ENCODE peak calls at places on chromosomes 11 and 22, in six cellular contexts. O, M, N, A, V and R are unnamed samples.

GRCh38 chr11:113884361-113884836 is 9.0 kb upstream of the USP28 start:
- DNase-seq in O (peak; percentile 69), A (no peak), N (no peak), V (no peak), M (no peak), R (no peak)

GRCh38 chr11:104668797-104669463 is 229.3 kb downstream of the CASP12 start:
- DNase-seq in N (no peak), M (no peak), A (no peak), V (no peak), O (no peak), R (no peak)

GRCh38 chr11:73939096-73939495 is 11.7 kb upstream of the DNAJB13 start:
- DNase-seq in N (no peak), V (no peak), O (no peak), A (no peak), M (no peak), R (no peak)

GRCh38 chr11:4186464-4187054 is 92.0 kb downstream of the RRM1 start:
- DNase-seq in N (no peak), A (no peak), V (no peak), O (no peak), M (no peak), R (no peak)

GRCh38 chr22:44172370-44173108 is 8.2 kb upstream of the PARVG start:
- DNase-seq in O (peak; percentile 42), N (no peak), M (peak; percentile 82), A (peak; percentile 87), V (peak; percentile 52), R (no peak)

GRCh38 chr11:9003573-9004309 is at the start of gene NRIP3:
- DNase-seq in N (peak; percentile 84), M (peak; percentile 88), A (peak; percentile 66), V (peak; percentile 81), O (peak; percentile 77), R (peak; percentile 76)

GRCh38 chr11:23789938-23790371 is 706.9 kb upstream of the LUZP2 start:
- DNase-seq in O (no peak), N (no peak), M (no peak), A (no peak), V (peak; percentile 45), R (no peak)

GRCh38 chr22:37552560-37553163 is 7.6 kb upstream of the CDC42EP1 start:
- DNase-seq in N (no peak), V (no peak), O (peak; percentile 80), M (no peak), A (no peak), R (no peak)

GRCh38 chr11:66686100-66686785 is 8.6 kb upstream of the RBM4B start:
- DNase-seq in A (no peak), M (no peak), V (no peak), N (no peak), O (no peak), R (peak; percentile 85)

GRCh38 chr22:42937164-42937854 is 77.6 kb downstream of the PACSIN2 start:
- DNase-seq in V (peak; percentile 74), N (no peak), M (peak; percentile 81), A (peak; percentile 85), O (no peak), R (peak; percentile 64)

GRCh38 chr11:58922475-58922874 is 16.8 kb upstream of the GLYATL1 start:
- DNase-seq in M (no peak), O (no peak), V (no peak), A (no peak), N (no peak), R (no peak)

GRCh38 chr22:24807284-24807950 is 1.4 kb downstream of the SGSM1 start:
- DNase-seq in A (no peak), V (no peak), M (no peak), N (no peak), O (peak; percentile 22), R (no peak)

GRCh38 chr11:117824571-117825537 is at the start of gene FXYD2:
- DNase-seq in O (no peak), M (peak; percentile 87), A (peak; percentile 56), V (peak; percentile 27), N (no peak), R (no peak)

GRCh38 chr11:71201231-71201630 is 51.1 kb downstream of the SHANK2 start:
- DNase-seq in N (no peak), M (no peak), O (no peak), V (no peak), A (no peak), R (no peak)

GRCh38 chr22:49892226-49892899 is 25.9 kb downstream of the ALG12 start:
- DNase-seq in A (no peak), O (no peak), N (no peak), M (no peak), V (no peak), R (peak; percentile 57)

GRCh38 chr11:130206141-130206540 is 46.6 kb downstream of the ST14 start:
- DNase-seq in A (no peak), M (peak; percentile 43), N (no peak), V (peak; percentile 20), O (no peak), R (no peak)

GRCh38 chr11:69400140-69400539 is 81.3 kb upstream of the LINC01488 start:
- DNase-seq in N (no peak), M (no peak), O (no peak), V (no peak), A (no peak), R (no peak)

GRCh38 chr11:69396948-69397307 is 84.5 kb upstream of the LINC01488 start:
- DNase-seq in A (no peak), M (no peak), O (no peak), N (no peak), V (no peak), R (no peak)

GRCh38 chr11:69397732-69398131 is 83.7 kb upstream of the LINC01488 start:
- DNase-seq in O (no peak), V (no peak), N (no peak), A (no peak), M (no peak), R (no peak)

GRCh38 chr11:69400769-69401590 is 80.5 kb upstream of the LINC01488 start:
- DNase-seq in O (no peak), A (no peak), V (no peak), M (peak; percentile 53), N (no peak), R (no peak)

DNA sequence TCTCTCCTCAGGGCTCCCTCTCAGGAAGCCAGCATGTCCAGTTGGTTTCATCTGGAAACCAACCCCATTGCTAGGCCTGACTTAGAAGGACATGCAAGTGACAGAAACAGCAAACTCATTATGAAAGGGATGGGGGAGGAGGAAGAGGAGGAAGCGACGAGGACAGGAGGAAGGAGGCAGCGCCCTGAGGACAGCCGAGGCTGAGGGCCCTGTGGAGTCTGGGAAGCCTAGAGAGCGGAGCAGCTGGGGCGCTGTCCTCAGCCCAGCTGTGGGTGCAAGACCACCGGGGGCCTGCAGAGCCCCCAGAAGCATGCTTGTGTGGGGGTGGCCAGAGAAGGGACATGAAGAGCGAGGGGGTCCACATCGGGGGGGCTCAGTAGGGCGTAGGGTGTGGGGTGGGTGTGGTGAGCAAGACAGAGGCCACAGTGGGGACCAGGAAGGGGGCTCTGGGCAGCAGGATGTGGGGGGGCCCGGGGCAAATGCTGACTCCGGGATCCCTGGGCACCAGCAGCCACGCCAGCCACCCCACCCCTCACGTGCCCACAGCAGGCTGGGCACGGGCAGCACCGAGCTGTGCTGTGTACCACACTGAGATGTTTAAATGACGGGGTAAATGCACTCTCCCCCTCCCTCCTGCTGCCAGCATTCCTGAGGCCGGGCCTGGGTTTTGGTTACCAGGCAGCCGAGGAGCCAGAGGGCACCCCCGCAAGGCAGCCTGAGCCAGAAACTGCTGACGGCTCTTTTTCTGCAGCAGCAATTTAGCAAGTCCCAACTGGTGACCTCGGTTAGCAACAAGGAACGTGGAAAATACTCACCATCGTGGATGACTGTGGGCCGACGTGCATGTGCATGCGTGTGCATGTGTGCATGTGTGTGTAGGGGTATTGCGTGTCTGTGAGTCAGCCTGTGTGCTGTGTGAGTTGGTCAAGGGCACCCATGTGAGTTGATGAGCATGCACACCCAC is 82.7 kb upstream of the LINC01488 start:
- DNase-seq in O (peak; percentile 33), V (no peak), N (no peak), A (peak; percentile 29), M (peak; percentile 60), R (no peak)
- H3K4me1 ChIP-seq in O (no peaks in the 10 kb centered on the region), V (peaks cover 10% of the 10 kb centered on the region), N (no peaks in the 10 kb centered on the region), A (peaks cover 6% of the 10 kb centered on the region), M (peaks cover 10% of the 10 kb centered on the region), R (no peaks in the 10 kb centered on the region)

GRCh38 chr11:128714881-128715280 is 21.0 kb downstream of the FLI1 start:
- DNase-seq in V (no peak), O (no peak), N (no peak), A (no peak), M (no peak), R (no peak)

GRCh38 chr11:128716661-128717210 is 22.9 kb downstream of the FLI1 start:
- DNase-seq in V (no peak), N (peak; percentile 52), M (no peak), O (peak; percentile 18), A (no peak), R (no peak)

GRCh38 chr11:128716231-128716630 is 22.4 kb downstream of the FLI1 start:
- DNase-seq in A (no peak), O (no peak), N (no peak), V (no peak), M (no peak), R (no peak)

GRCh38 chr11:128714121-128714520 is 20.2 kb downstream of the FLI1 start:
- DNase-seq in V (no peak), O (no peak), N (no peak), M (no peak), A (no peak), R (no peak)

DNA sequence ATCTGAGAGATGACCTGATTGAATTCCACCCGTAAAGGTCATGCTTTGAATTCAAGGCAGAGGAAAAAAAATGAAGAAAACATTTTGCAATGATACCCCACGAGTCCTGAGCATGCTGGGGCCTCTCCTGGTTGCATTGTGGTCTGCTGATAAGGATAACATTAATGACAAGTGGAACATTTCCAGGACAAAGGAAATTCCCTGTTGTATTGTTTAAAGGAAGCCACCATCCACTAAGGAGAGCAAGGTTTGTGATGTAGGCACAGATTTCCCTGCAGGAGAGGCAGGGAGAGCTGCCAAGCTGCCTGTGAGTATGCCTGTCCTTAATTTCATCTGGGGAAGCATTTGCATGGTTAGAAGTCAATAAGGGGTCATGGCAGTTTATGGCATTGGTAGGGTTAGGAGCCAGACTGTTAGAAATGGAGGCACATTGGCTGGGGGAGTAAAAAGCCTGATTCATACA is 21.9 kb downstream of the FLI1 start:
- DNase-seq in O (no peak), A (no peak), N (no peak), V (no peak), M (no peak), R (no peak)
- H3K4me1 ChIP-seq in O (peaks cover 59% of the 10 kb centered on the region), A (peaks cover 99% of the 10 kb centered on the region), N (peaks cover 93% of the 10 kb centered on the region), V (peaks cover 27% of the 10 kb centered on the region), M (peaks cover 43% of the 10 kb centered on the region), R (no peaks in the 10 kb centered on the region)

GRCh38 chr11:7530013-7530412 is 16.2 kb downstream of the PPFIBP2 start:
- DNase-seq in V (no peak), O (no peak), A (no peak), N (no peak), M (no peak), R (no peak)
- H3K4me1 ChIP-seq in V (peaks cover 38% of the 10 kb centered on the region), O (no peaks in the 10 kb centered on the region), A (no peaks in the 10 kb centered on the region), N (peaks cover 55% of the 10 kb centered on the region), M (no peaks in the 10 kb centered on the region), R (no peaks in the 10 kb centered on the region)

DNA sequence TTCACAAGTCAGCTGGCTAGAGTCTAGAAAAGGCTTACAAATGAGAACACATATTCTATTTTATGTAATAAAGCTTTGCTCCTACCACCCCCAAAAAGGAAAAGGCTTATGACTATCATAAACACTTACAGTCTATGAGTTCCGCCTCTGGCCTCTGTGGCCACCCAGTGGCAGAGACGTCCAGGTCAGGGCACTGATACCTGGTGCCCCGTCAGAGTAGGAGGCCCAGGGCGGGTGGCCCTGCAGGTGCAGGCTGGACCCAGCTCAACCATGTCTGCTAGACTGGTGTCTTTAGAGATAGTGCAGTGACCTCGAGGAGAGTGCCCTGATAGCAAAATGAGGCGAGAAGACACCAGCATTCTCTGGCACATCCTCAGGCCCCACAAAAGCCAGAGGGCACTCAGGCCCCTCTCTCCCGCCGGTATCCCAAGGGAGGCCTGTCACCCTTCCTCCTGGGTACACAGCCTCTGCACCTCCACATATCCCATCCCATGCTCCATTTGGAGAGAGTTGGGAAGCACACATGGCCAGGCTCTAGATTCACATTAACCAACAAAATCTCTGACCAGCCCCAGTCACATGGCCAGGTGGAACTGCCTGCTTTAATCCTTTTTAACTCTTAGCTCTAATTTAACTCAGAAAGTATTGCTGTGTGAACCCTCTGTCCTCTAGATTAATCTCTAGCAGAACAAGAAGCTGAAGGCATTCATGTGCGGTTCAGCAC is 27.3 kb upstream of the SERPIND1 start:
- DNase-seq in O (no peak), V (no peak), M (no peak), N (no peak), A (no peak), R (no peak)
- H3K4me1 ChIP-seq in O (no peaks in the 10 kb centered on the region), V (peaks cover 15% of the 10 kb centered on the region), M (peaks cover 32% of the 10 kb centered on the region), N (no peaks in the 10 kb centered on the region), A (peaks cover 34% of the 10 kb centered on the region), R (peaks cover 32% of the 10 kb centered on the region)